ENCODE peak calls at places on chromosomes 2 and 18, in nine cellular contexts. One of them, this sample, is unnamed.
A peak's percentile ranks its signal among the peaks of the same experiment; 100 is the strongest.

GRCh38 chr2:39593439-39594393 is 72.0 kb upstream of the TMEM178A start:
- DNase-seq in hepatocyte: peak; percentile 54
- DNase-seq in GM12878: no peak
- DNase-seq in H7: peak; percentile 65
- DNase-seq in IMR-90: peak; percentile 88
- DNase-seq in psoas muscle: no peak
- DNase-seq in kidney epithelial cell: peak; percentile 50
- DNase-seq in mammary epithelial cell: peak; percentile 66
- DNase-seq in Karpas-422: peak; percentile 71
- DNase-seq in this sample: peak; percentile 17

GRCh38 chr2:45256867-45257641 is 247.8 kb upstream of the SIX2 start:
- DNase-seq in hepatocyte: peak; percentile 45
- DNase-seq in GM12878: no peak
- DNase-seq in H7: peak; percentile 80
- DNase-seq in IMR-90: peak; percentile 64
- DNase-seq in psoas muscle: no peak
- DNase-seq in kidney epithelial cell: no peak
- DNase-seq in mammary epithelial cell: no peak
- DNase-seq in Karpas-422: no peak
- DNase-seq in this sample: no peak

GRCh38 chr18:79372461-79372860 is 23.3 kb upstream of the NFATC1 start:
- DNase-seq in hepatocyte: no peak
- DNase-seq in GM12878: no peak
- DNase-seq in H7: peak; percentile 29
- DNase-seq in IMR-90: no peak
- DNase-seq in psoas muscle: no peak
- DNase-seq in kidney epithelial cell: no peak
- DNase-seq in mammary epithelial cell: no peak
- DNase-seq in Karpas-422: no peak
- DNase-seq in this sample: no peak

GRCh38 chr2:16222326-16222725 is 282.0 kb downstream of the MYCN start:
- DNase-seq in hepatocyte: no peak
- DNase-seq in GM12878: no peak
- DNase-seq in H7: no peak
- DNase-seq in IMR-90: no peak
- DNase-seq in psoas muscle: no peak
- DNase-seq in kidney epithelial cell: no peak
- DNase-seq in mammary epithelial cell: no peak
- DNase-seq in Karpas-422: no peak
- DNase-seq in this sample: no peak

GRCh38 chr2:128325665-128326181 is 7.1 kb upstream of the HS6ST1 start:
- DNase-seq in hepatocyte: no peak
- DNase-seq in GM12878: no peak
- DNase-seq in H7: peak; percentile 33
- DNase-seq in IMR-90: no peak
- DNase-seq in psoas muscle: peak; percentile 19
- DNase-seq in kidney epithelial cell: no peak
- DNase-seq in mammary epithelial cell: no peak
- DNase-seq in Karpas-422: no peak
- DNase-seq in this sample: no peak

GRCh38 chr2:182915369-182916326 is 49.2 kb upstream of the FRZB start:
- DNase-seq in hepatocyte: peak; percentile 35
- DNase-seq in GM12878: no peak
- DNase-seq in H7: no peak
- DNase-seq in IMR-90: peak; percentile 95
- DNase-seq in psoas muscle: peak; percentile 31
- DNase-seq in kidney epithelial cell: peak; percentile 68
- DNase-seq in mammary epithelial cell: peak; percentile 60
- DNase-seq in Karpas-422: no peak
- DNase-seq in this sample: no peak

GRCh38 chr2:172099472-172100079 is 3.1 kb downstream of the DLX2 start:
- DNase-seq in hepatocyte: no peak
- DNase-seq in GM12878: no peak
- DNase-seq in H7: no peak
- DNase-seq in IMR-90: no peak
- DNase-seq in psoas muscle: no peak
- DNase-seq in kidney epithelial cell: no peak
- DNase-seq in mammary epithelial cell: no peak
- DNase-seq in Karpas-422: no peak
- DNase-seq in this sample: no peak

GRCh38 chr18:34947711-34948125 is 93.5 kb upstream of the MAPRE2 start:
- DNase-seq in hepatocyte: no peak
- DNase-seq in GM12878: no peak
- DNase-seq in H7: no peak
- DNase-seq in IMR-90: peak; percentile 65
- DNase-seq in psoas muscle: no peak
- DNase-seq in kidney epithelial cell: no peak
- DNase-seq in mammary epithelial cell: peak; percentile 11
- DNase-seq in Karpas-422: no peak
- DNase-seq in this sample: no peak

GRCh38 chr2:120863661-120864320 is 128.1 kb downstream of the GLI2 start:
- DNase-seq in hepatocyte: peak; percentile 67
- DNase-seq in GM12878: no peak
- DNase-seq in H7: no peak
- DNase-seq in IMR-90: peak; percentile 67
- DNase-seq in psoas muscle: peak; percentile 44
- DNase-seq in kidney epithelial cell: no peak
- DNase-seq in mammary epithelial cell: peak; percentile 25
- DNase-seq in Karpas-422: no peak
- DNase-seq in this sample: peak; percentile 60

DNA sequence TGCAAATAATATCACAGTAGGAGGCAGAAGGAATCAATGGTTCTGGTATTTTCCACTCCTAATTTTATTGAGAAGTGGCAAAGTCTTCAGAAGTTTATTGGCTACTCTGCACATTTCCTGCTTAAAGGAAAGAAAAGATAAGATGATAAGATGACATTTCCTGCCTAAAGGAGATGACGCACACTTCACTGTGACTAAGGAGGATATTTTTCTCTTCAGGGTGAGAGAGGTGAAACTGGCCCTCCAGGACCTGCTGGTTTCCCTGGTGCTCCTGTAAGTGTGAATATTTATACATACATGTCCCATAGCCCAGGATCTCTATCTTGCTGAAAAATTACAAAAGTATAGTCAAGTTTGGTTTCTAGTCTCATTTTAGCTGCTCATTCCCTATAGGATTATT is 27.9 kb downstream of the COL3A1 start:
- DNase-seq in hepatocyte: no peak
- DNase-seq in GM12878: no peak
- DNase-seq in H7: no peak
- DNase-seq in IMR-90: peak; percentile 85
- DNase-seq in psoas muscle: no peak
- DNase-seq in kidney epithelial cell: no peak
- DNase-seq in mammary epithelial cell: peak; percentile 64
- DNase-seq in Karpas-422: no peak
- DNase-seq in this sample: no peak
- H3K36me3 ChIP-seq in hepatocyte: no peaks in the 10 kb centered on the region
- H3K36me3 ChIP-seq in GM12878: no peaks in the 10 kb centered on the region
- H3K36me3 ChIP-seq in H7: no peaks in the 10 kb centered on the region
- H3K36me3 ChIP-seq in IMR-90: peaks cover 82% of the 10 kb centered on the region
- H3K36me3 ChIP-seq in psoas muscle: peaks cover 35% of the 10 kb centered on the region
- H3K36me3 ChIP-seq in kidney epithelial cell: no peaks in the 10 kb centered on the region
- H3K36me3 ChIP-seq in mammary epithelial cell: no peaks in the 10 kb centered on the region
- H3K36me3 ChIP-seq in Karpas-422: no peaks in the 10 kb centered on the region
- H3K36me3 ChIP-seq in this sample: no peaks in the 10 kb centered on the region

GRCh38 chr2:28927469-28927868 is 33.0 kb downstream of the WDR43 start:
- DNase-seq in hepatocyte: no peak
- DNase-seq in GM12878: no peak
- DNase-seq in H7: no peak
- DNase-seq in IMR-90: no peak
- DNase-seq in psoas muscle: no peak
- DNase-seq in kidney epithelial cell: no peak
- DNase-seq in mammary epithelial cell: no peak
- DNase-seq in Karpas-422: no peak
- DNase-seq in this sample: no peak
- H3K36me3 ChIP-seq in hepatocyte: no peaks in the 10 kb centered on the region
- H3K36me3 ChIP-seq in GM12878: peaks cover 25% of the 10 kb centered on the region
- H3K36me3 ChIP-seq in H7: peaks cover 55% of the 10 kb centered on the region
- H3K36me3 ChIP-seq in IMR-90: peaks cover 27% of the 10 kb centered on the region
- H3K36me3 ChIP-seq in psoas muscle: peaks cover 100% of the 10 kb centered on the region
- H3K36me3 ChIP-seq in kidney epithelial cell: no peaks in the 10 kb centered on the region
- H3K36me3 ChIP-seq in mammary epithelial cell: peaks cover 59% of the 10 kb centered on the region
- H3K36me3 ChIP-seq in Karpas-422: peaks cover 88% of the 10 kb centered on the region
- H3K36me3 ChIP-seq in this sample: no peaks in the 10 kb centered on the region

GRCh38 chr2:55230551-55230950 is 1.5 kb downstream of the CLHC1 start:
- DNase-seq in hepatocyte: no peak
- DNase-seq in GM12878: no peak
- DNase-seq in H7: no peak
- DNase-seq in IMR-90: no peak
- DNase-seq in psoas muscle: no peak
- DNase-seq in kidney epithelial cell: no peak
- DNase-seq in mammary epithelial cell: no peak
- DNase-seq in Karpas-422: no peak
- DNase-seq in this sample: no peak

GRCh38 chr2:55231546-55232083 is 478 bp downstream of the CLHC1 start:
- DNase-seq in hepatocyte: no peak
- DNase-seq in GM12878: no peak
- DNase-seq in H7: peak; percentile 22
- DNase-seq in IMR-90: peak; percentile 10
- DNase-seq in psoas muscle: no peak
- DNase-seq in kidney epithelial cell: no peak
- DNase-seq in mammary epithelial cell: no peak
- DNase-seq in Karpas-422: no peak
- DNase-seq in this sample: no peak

GRCh38 chr2:55233658-55233940 is 1.1 kb downstream of the RPS27A start:
- DNase-seq in hepatocyte: no peak
- DNase-seq in GM12878: no peak
- DNase-seq in H7: no peak
- DNase-seq in IMR-90: no peak
- DNase-seq in psoas muscle: no peak
- DNase-seq in kidney epithelial cell: no peak
- DNase-seq in mammary epithelial cell: no peak
- DNase-seq in Karpas-422: no peak
- DNase-seq in this sample: no peak

GRCh38 chr2:55232863-55233657 is 572 bp downstream of the RPS27A start:
- DNase-seq in hepatocyte: peak; percentile 48
- DNase-seq in GM12878: no peak
- DNase-seq in H7: peak; percentile 32
- DNase-seq in IMR-90: peak; percentile 21
- DNase-seq in psoas muscle: peak; percentile 53
- DNase-seq in kidney epithelial cell: no peak
- DNase-seq in mammary epithelial cell: peak; percentile 32
- DNase-seq in Karpas-422: peak; percentile 71
- DNase-seq in this sample: peak; percentile 48

DNA sequence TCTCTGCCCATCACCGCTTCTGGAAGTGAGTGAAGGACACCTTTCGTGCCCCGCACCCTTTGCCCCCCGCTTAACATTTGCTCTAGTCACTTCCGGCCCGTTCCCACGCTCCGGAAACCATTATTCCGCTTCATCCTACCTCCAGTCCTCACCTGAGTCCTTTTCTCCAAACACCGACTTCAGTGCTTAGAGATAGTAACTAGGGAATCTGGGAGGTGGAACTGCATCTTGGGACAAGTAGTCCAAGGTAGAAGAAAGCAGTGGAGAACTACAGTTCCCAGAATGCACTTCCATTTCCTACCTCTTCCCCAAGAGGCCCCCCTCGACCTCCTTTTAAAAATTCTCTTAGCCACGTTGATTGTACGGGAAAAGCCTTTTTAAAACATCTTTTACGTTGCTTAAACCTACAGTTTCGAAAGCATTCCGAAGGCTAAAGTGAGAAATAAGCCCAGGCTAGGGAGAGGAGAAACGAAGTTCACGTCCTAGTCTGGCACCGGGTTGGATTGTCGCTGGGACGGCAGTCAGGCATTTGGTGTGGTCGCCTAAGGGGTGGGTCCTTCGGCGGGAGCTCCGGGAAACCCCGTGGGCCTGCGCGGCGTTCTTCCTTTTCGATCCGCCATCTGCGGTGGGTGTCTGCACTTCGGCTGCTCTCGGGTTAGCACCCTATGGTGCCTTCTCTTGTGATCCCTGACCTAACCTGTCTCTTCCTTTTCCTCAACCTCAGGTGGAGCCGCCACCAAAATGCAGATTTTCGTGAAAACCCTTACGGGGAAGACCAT is at the start of the genes CLHC1 and RPS27A:
- DNase-seq in hepatocyte: peak; percentile 94
- DNase-seq in GM12878: peak; percentile 85
- DNase-seq in H7: peak; percentile 84
- DNase-seq in IMR-90: peak; percentile 97
- DNase-seq in psoas muscle: peak; percentile 93
- DNase-seq in kidney epithelial cell: peak; percentile 97
- DNase-seq in mammary epithelial cell: peak; percentile 95
- DNase-seq in Karpas-422: peak; percentile 95
- DNase-seq in this sample: peak; percentile 88
- H3K36me3 ChIP-seq in hepatocyte: no peaks in the 10 kb centered on the region
- H3K36me3 ChIP-seq in GM12878: peaks cover 1% of the 10 kb centered on the region
- H3K36me3 ChIP-seq in H7: peaks cover 25% of the 10 kb centered on the region
- H3K36me3 ChIP-seq in IMR-90: peaks cover 23% of the 10 kb centered on the region
- H3K36me3 ChIP-seq in psoas muscle: peaks cover 40% of the 10 kb centered on the region
- H3K36me3 ChIP-seq in kidney epithelial cell: peaks cover 1% of the 10 kb centered on the region
- H3K36me3 ChIP-seq in mammary epithelial cell: peaks cover 27% of the 10 kb centered on the region
- H3K36me3 ChIP-seq in Karpas-422: peaks cover 45% of the 10 kb centered on the region
- H3K36me3 ChIP-seq in this sample: no peaks in the 10 kb centered on the region

GRCh38 chr18:12309683-12310198 is 1.7 kb downstream of the TUBB6 start:
- DNase-seq in hepatocyte: no peak
- DNase-seq in GM12878: no peak
- DNase-seq in H7: no peak
- DNase-seq in IMR-90: no peak
- DNase-seq in psoas muscle: no peak
- DNase-seq in kidney epithelial cell: no peak
- DNase-seq in mammary epithelial cell: peak; percentile 71
- DNase-seq in Karpas-422: no peak
- DNase-seq in this sample: no peak

GRCh38 chr18:12308386-12309100 is 502 bp downstream of the TUBB6 start:
- DNase-seq in hepatocyte: peak; percentile 91
- DNase-seq in GM12878: no peak
- DNase-seq in H7: peak; percentile 91
- DNase-seq in IMR-90: peak; percentile 88
- DNase-seq in psoas muscle: peak; percentile 87
- DNase-seq in kidney epithelial cell: no peak
- DNase-seq in mammary epithelial cell: peak; percentile 79
- DNase-seq in Karpas-422: no peak
- DNase-seq in this sample: peak; percentile 88

GRCh38 chr18:12312936-12313335 is 4.9 kb downstream of the TUBB6 start:
- DNase-seq in hepatocyte: no peak
- DNase-seq in GM12878: no peak
- DNase-seq in H7: no peak
- DNase-seq in IMR-90: peak; percentile 30
- DNase-seq in psoas muscle: no peak
- DNase-seq in kidney epithelial cell: no peak
- DNase-seq in mammary epithelial cell: no peak
- DNase-seq in Karpas-422: no peak
- DNase-seq in this sample: no peak

GRCh38 chr18:12307871-12308385 is at the start of gene TUBB6:
- DNase-seq in hepatocyte: peak; percentile 83
- DNase-seq in GM12878: no peak
- DNase-seq in H7: peak; percentile 97
- DNase-seq in IMR-90: peak; percentile 81
- DNase-seq in psoas muscle: peak; percentile 84
- DNase-seq in kidney epithelial cell: no peak
- DNase-seq in mammary epithelial cell: peak; percentile 82
- DNase-seq in Karpas-422: no peak
- DNase-seq in this sample: peak; percentile 78

DNA sequence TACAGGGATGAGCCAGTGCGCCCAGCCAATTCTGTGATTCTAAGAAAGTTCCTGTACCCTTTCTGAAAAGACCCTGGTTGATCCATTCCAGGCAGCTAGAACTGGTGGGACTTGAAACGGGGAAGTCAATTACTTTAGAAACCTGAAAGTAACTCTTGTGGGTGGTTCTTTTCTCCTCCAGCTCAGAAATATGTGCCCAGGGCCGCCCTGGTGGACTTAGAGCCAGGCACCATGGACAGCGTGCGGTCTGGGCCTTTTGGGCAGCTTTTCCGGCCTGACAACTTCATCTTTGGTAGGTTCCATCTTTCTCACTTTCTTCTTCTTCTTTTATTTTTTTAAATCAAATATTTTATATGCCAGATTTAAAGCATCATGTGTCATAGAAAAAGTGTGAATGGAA is 2.7 kb downstream of the TUBB6 start:
- DNase-seq in hepatocyte: no peak
- DNase-seq in GM12878: no peak
- DNase-seq in H7: no peak
- DNase-seq in IMR-90: no peak
- DNase-seq in psoas muscle: no peak
- DNase-seq in kidney epithelial cell: no peak
- DNase-seq in mammary epithelial cell: no peak
- DNase-seq in Karpas-422: no peak
- DNase-seq in this sample: no peak
- H3K36me3 ChIP-seq in hepatocyte: no peaks in the 10 kb centered on the region
- H3K36me3 ChIP-seq in GM12878: no peaks in the 10 kb centered on the region
- H3K36me3 ChIP-seq in H7: peaks cover 12% of the 10 kb centered on the region
- H3K36me3 ChIP-seq in IMR-90: peaks cover 41% of the 10 kb centered on the region
- H3K36me3 ChIP-seq in psoas muscle: peaks cover 20% of the 10 kb centered on the region
- H3K36me3 ChIP-seq in kidney epithelial cell: peaks cover 1% of the 10 kb centered on the region
- H3K36me3 ChIP-seq in mammary epithelial cell: peaks cover 52% of the 10 kb centered on the region
- H3K36me3 ChIP-seq in Karpas-422: no peaks in the 10 kb centered on the region
- H3K36me3 ChIP-seq in this sample: no peaks in the 10 kb centered on the region